ENCODE peak calls at places on chromosomes 1 and 21, in ten cellular contexts. T, W, P, N, F, B, D, X, H and Z are unnamed samples.

GRCh38 chr1:192573499-192573898 is 2.1 kb upstream of the RGS1 start:
- DNase-seq in W (no peak), N (no peak), D (no peak), F (no peak), B (no peak), T (no peak), P (no peak), H (peak), X (no peak), Z (no peak)

GRCh38 chr1:7252411-7253117 is 467.3 kb downstream of the CAMTA1 start:
- DNase-seq in P (no peak), X (no peak), F (no peak), H (no peak), N (no peak), D (no peak), B (no peak), T (no peak), W (no peak), Z (no peak)

GRCh38 chr1:37793773-37794371 is at the start of gene MANEAL:
- DNase-seq in F (no peak), B (no peak), T (peak), H (peak), P (peak), X (no peak), N (no peak), W (peak), D (no peak), Z (no peak)

GRCh38 chr1:6779089-6779805 is 6.0 kb upstream of the CAMTA1 start:
- DNase-seq in B (no peak), W (no peak), D (no peak), P (no peak), N (no peak), T (no peak), H (no peak), F (no peak), X (no peak), Z (no peak)

GRCh38 chr21:32921632-32922230 is 104.0 kb upstream of the OLIG2 start:
- DNase-seq in W (peak), X (no peak), F (no peak), B (no peak), T (peak), H (no peak), P (peak), N (no peak), D (peak), Z (no peak)

GRCh38 chr1:212161231-212161781 is 123.9 kb upstream of the PPP2R5A start:
- DNase-seq in B (no peak), N (no peak), W (no peak), H (peak), T (peak), X (peak), F (no peak), P (no peak), D (no peak), Z (peak)

GRCh38 chr1:182113879-182114626 is 52.5 kb upstream of the ZNF648 start:
- DNase-seq in P (no peak), N (no peak), W (peak), D (no peak), T (no peak), X (no peak), F (peak), B (peak), H (peak), Z (no peak)

GRCh38 chr1:53326598-53327182 is 1.2 kb downstream of the LRP8 start:
- DNase-seq in W (no peak), B (no peak), T (no peak), X (no peak), P (peak), N (no peak), H (peak), D (peak), F (no peak), Z (no peak)

GRCh38 chr1:230754831-230755230 is 7.6 kb downstream of the CAPN9 start:
- DNase-seq in N (no peak), D (no peak), P (no peak), T (no peak), B (no peak), F (no peak), W (no peak), H (peak), X (no peak), Z (no peak)

GRCh38 chr1:113943028-113943811 is 14.1 kb downstream of the HIPK1 start:
- DNase-seq in D (no peak), P (no peak), F (no peak), X (no peak), B (no peak), H (no peak), W (no peak), N (no peak), T (no peak), Z (no peak)

GRCh38 chr21:42567181-42567560 is 53.5 kb downstream of the SLC37A1 start:
- DNase-seq in D (no peak), F (no peak), P (no peak), T (no peak), W (no peak), N (no peak), H (no peak), B (no peak), X (no peak), Z (no peak)

GRCh38 chr1:195495720-195496635 is 1112.3 kb downstream of the KCNT2 start:
- DNase-seq in N (no peak), B (no peak), T (no peak), X (no peak), W (no peak), P (no peak), H (no peak), F (no peak), D (no peak), Z (no peak)

GRCh38 chr1:222828939-222829338 is 14.1 kb downstream of the DISP1 start:
- DNase-seq in P (no peak), T (no peak), B (no peak), W (no peak), D (no peak), H (no peak), X (no peak), N (no peak), F (no peak), Z (no peak)

GRCh38 chr1:87684194-87684593 is 355.5 kb downstream of the LMO4 start:
- DNase-seq in P (no peak), F (no peak), D (no peak), W (no peak), H (peak), B (no peak), N (no peak), T (no peak), X (no peak), Z (no peak)

GRCh38 chr1:153774780-153775431 is at the start of gene SLC27A3:
- DNase-seq in D (peak), F (no peak), H (peak), T (no peak), X (no peak), P (peak), N (peak), W (no peak), B (peak), Z (no peak)

GRCh38 chr21:44556879-44557278 is 1.7 kb downstream of the KRTAP10-3 start:
- DNase-seq in T (no peak), D (no peak), N (no peak), P (no peak), H (no peak), W (no peak), B (no peak), X (no peak), F (no peak), Z (no peak)

GRCh38 chr1:18716112-18716784 is 85.6 kb downstream of the PAX7 start:
- DNase-seq in D (no peak), T (no peak), W (no peak), F (no peak), X (no peak), B (no peak), N (no peak), H (no peak), P (peak), Z (no peak)

GRCh38 chr1:25621876-25622275 is 5.3 kb downstream of the MAN1C1 start:
- DNase-seq in H (no peak), T (peak), B (no peak), N (no peak), F (no peak), W (no peak), P (no peak), D (no peak), X (no peak), Z (no peak)

GRCh38 chr1:224064150-224064549 is 49.8 kb upstream of the FBXO28 start:
- DNase-seq in P (no peak), W (no peak), B (no peak), T (no peak), X (no peak), H (no peak), F (no peak), N (no peak), D (no peak), Z (no peak)

GRCh38 chr1:176241385-176242015 is 34.4 kb upstream of the COP1 start:
- DNase-seq in N (no peak), H (no peak), F (no peak), D (no peak), P (no peak), X (peak), T (peak), B (no peak), W (no peak), Z (peak)

GRCh38 chr1:205532026-205532891 is 27.8 kb downstream of the CDK18 start:
- DNase-seq in D (no peak), P (no peak), T (no peak), H (no peak), N (no peak), W (no peak), B (no peak), F (no peak), X (no peak), Z (no peak)

GRCh38 chr1:32276328-32276727 is 15.6 kb upstream of the HDAC1 start:
- DNase-seq in W (no peak), F (no peak), X (no peak), H (no peak), D (no peak), T (no peak), P (no peak), N (no peak), B (no peak), Z (no peak)